ENCODE peak calls at places on chromosomes 13 and 19, in six cellular contexts. One of them, this sample, is unnamed.

GRCh38 chr13:50080158-50080855 is 65.1 kb downstream of the KCNRG start:
- DNase-seq in naive thymus-derived CD4-positive, alpha-beta T cell: peak; percentile 51
- DNase-seq in bronchial epithelial cell: peak; percentile 33
- DNase-seq in esophagus muscularis mucosa: no peak
- DNase-seq in Jurkat, Clone E6-1: peak; percentile 32
- DNase-seq in T-helper 2 cell: peak; percentile 55
- DNase-seq in this sample: no peak

GRCh38 chr19:19900124-19900523 is 622 bp upstream of the ZNF93 start:
- DNase-seq in naive thymus-derived CD4-positive, alpha-beta T cell: no peak
- DNase-seq in bronchial epithelial cell: peak; percentile 17
- DNase-seq in esophagus muscularis mucosa: no peak
- DNase-seq in Jurkat, Clone E6-1: no peak
- DNase-seq in T-helper 2 cell: peak; percentile 1
- DNase-seq in this sample: no peak

GRCh38 chr19:55641376-55642152 is 762 bp downstream of the ZNF580 start:
- DNase-seq in naive thymus-derived CD4-positive, alpha-beta T cell: peak; percentile 48
- DNase-seq in bronchial epithelial cell: no peak
- DNase-seq in esophagus muscularis mucosa: no peak
- DNase-seq in Jurkat, Clone E6-1: no peak
- DNase-seq in T-helper 2 cell: peak; percentile 59
- DNase-seq in this sample: no peak

GRCh38 chr19:15317392-15318011 is 14.8 kb downstream of the BRD4 start:
- DNase-seq in naive thymus-derived CD4-positive, alpha-beta T cell: no peak
- DNase-seq in bronchial epithelial cell: no peak
- DNase-seq in esophagus muscularis mucosa: no peak
- DNase-seq in Jurkat, Clone E6-1: no peak
- DNase-seq in T-helper 2 cell: no peak
- DNase-seq in this sample: no peak

GRCh38 chr13:99380921-99381645 is 73.9 kb upstream of the GPR183 start:
- DNase-seq in naive thymus-derived CD4-positive, alpha-beta T cell: peak; percentile 56
- DNase-seq in bronchial epithelial cell: no peak
- DNase-seq in esophagus muscularis mucosa: no peak
- DNase-seq in Jurkat, Clone E6-1: no peak
- DNase-seq in T-helper 2 cell: peak; percentile 61
- DNase-seq in this sample: no peak

GRCh38 chr19:47107201-47107952 is 6.2 kb downstream of the ZC3H4 start:
- DNase-seq in naive thymus-derived CD4-positive, alpha-beta T cell: no peak
- DNase-seq in bronchial epithelial cell: peak; percentile 53
- DNase-seq in esophagus muscularis mucosa: no peak
- DNase-seq in Jurkat, Clone E6-1: no peak
- DNase-seq in T-helper 2 cell: no peak
- DNase-seq in this sample: no peak

GRCh38 chr19:29946645-29947044 is 4.6 kb downstream of the URI1 start:
- DNase-seq in naive thymus-derived CD4-positive, alpha-beta T cell: no peak
- DNase-seq in bronchial epithelial cell: no peak
- DNase-seq in esophagus muscularis mucosa: no peak
- DNase-seq in Jurkat, Clone E6-1: no peak
- DNase-seq in T-helper 2 cell: no peak
- DNase-seq in this sample: no peak

GRCh38 chr19:46448601-46449000 is 19.9 kb upstream of the PNMA8C start:
- DNase-seq in naive thymus-derived CD4-positive, alpha-beta T cell: no peak
- DNase-seq in bronchial epithelial cell: no peak
- DNase-seq in esophagus muscularis mucosa: no peak
- DNase-seq in Jurkat, Clone E6-1: no peak
- DNase-seq in T-helper 2 cell: no peak
- DNase-seq in this sample: no peak

GRCh38 chr13:79108914-79109643 is 297.0 kb downstream of the RBM26 start:
- DNase-seq in naive thymus-derived CD4-positive, alpha-beta T cell: no peak
- DNase-seq in bronchial epithelial cell: no peak
- DNase-seq in esophagus muscularis mucosa: no peak
- DNase-seq in Jurkat, Clone E6-1: no peak
- DNase-seq in T-helper 2 cell: no peak
- DNase-seq in this sample: no peak

GRCh38 chr19:9785367-9786331 is 17.1 kb upstream of the ZNF846 start:
- DNase-seq in naive thymus-derived CD4-positive, alpha-beta T cell: peak; percentile 91
- DNase-seq in bronchial epithelial cell: peak; percentile 88
- DNase-seq in esophagus muscularis mucosa: peak; percentile 99
- DNase-seq in Jurkat, Clone E6-1: peak; percentile 76
- DNase-seq in T-helper 2 cell: peak; percentile 89
- DNase-seq in this sample: peak; percentile 97

GRCh38 chr19:55156202-55157063 is 1.1 kb downstream of the TNNI3 start:
- DNase-seq in naive thymus-derived CD4-positive, alpha-beta T cell: no peak
- DNase-seq in bronchial epithelial cell: peak; percentile 17
- DNase-seq in esophagus muscularis mucosa: no peak
- DNase-seq in Jurkat, Clone E6-1: no peak
- DNase-seq in T-helper 2 cell: no peak
- DNase-seq in this sample: no peak

GRCh38 chr13:79090552-79091159 is 315.4 kb downstream of the RBM26 start:
- DNase-seq in naive thymus-derived CD4-positive, alpha-beta T cell: no peak
- DNase-seq in bronchial epithelial cell: peak; percentile 77
- DNase-seq in esophagus muscularis mucosa: no peak
- DNase-seq in Jurkat, Clone E6-1: no peak
- DNase-seq in T-helper 2 cell: no peak
- DNase-seq in this sample: no peak

GRCh38 chr19:45470147-45471081 is 2.6 kb downstream of the FOSB start:
- DNase-seq in naive thymus-derived CD4-positive, alpha-beta T cell: no peak
- DNase-seq in bronchial epithelial cell: peak; percentile 70
- DNase-seq in esophagus muscularis mucosa: no peak
- DNase-seq in Jurkat, Clone E6-1: no peak
- DNase-seq in T-helper 2 cell: peak; percentile 58
- DNase-seq in this sample: no peak

GRCh38 chr13:100881291-100881864 is 206.8 kb upstream of the TMTC4 start:
- DNase-seq in naive thymus-derived CD4-positive, alpha-beta T cell: no peak
- DNase-seq in bronchial epithelial cell: no peak
- DNase-seq in esophagus muscularis mucosa: no peak
- DNase-seq in Jurkat, Clone E6-1: no peak
- DNase-seq in T-helper 2 cell: no peak
- DNase-seq in this sample: no peak

GRCh38 chr13:41216160-41216559 is 21.8 kb upstream of the KBTBD7 start:
- DNase-seq in naive thymus-derived CD4-positive, alpha-beta T cell: no peak
- DNase-seq in bronchial epithelial cell: peak; percentile 32
- DNase-seq in esophagus muscularis mucosa: no peak
- DNase-seq in Jurkat, Clone E6-1: no peak
- DNase-seq in T-helper 2 cell: no peak
- DNase-seq in this sample: no peak

GRCh38 chr13:25678398-25678797 is 306.6 kb downstream of the ATP8A2 start:
- DNase-seq in naive thymus-derived CD4-positive, alpha-beta T cell: peak; percentile 4
- DNase-seq in bronchial epithelial cell: no peak
- DNase-seq in esophagus muscularis mucosa: no peak
- DNase-seq in Jurkat, Clone E6-1: peak; percentile 62
- DNase-seq in T-helper 2 cell: no peak
- DNase-seq in this sample: no peak

GRCh38 chr13:100549316-100549715 is 39.3 kb downstream of the GGACT start:
- DNase-seq in naive thymus-derived CD4-positive, alpha-beta T cell: no peak
- DNase-seq in bronchial epithelial cell: no peak
- DNase-seq in esophagus muscularis mucosa: no peak
- DNase-seq in Jurkat, Clone E6-1: no peak
- DNase-seq in T-helper 2 cell: no peak
- DNase-seq in this sample: peak; percentile 79

GRCh38 chr13:107252021-107252420 is 684.1 kb upstream of the ARGLU1 start:
- DNase-seq in naive thymus-derived CD4-positive, alpha-beta T cell: no peak
- DNase-seq in bronchial epithelial cell: no peak
- DNase-seq in esophagus muscularis mucosa: no peak
- DNase-seq in Jurkat, Clone E6-1: no peak
- DNase-seq in T-helper 2 cell: no peak
- DNase-seq in this sample: no peak

GRCh38 chr19:42468273-42468796 is 25.6 kb upstream of the CXCL17 start:
- DNase-seq in naive thymus-derived CD4-positive, alpha-beta T cell: no peak
- DNase-seq in bronchial epithelial cell: peak; percentile 70
- DNase-seq in esophagus muscularis mucosa: no peak
- DNase-seq in Jurkat, Clone E6-1: no peak
- DNase-seq in T-helper 2 cell: no peak
- DNase-seq in this sample: no peak

GRCh38 chr19:45170146-45171106 is 7.6 kb downstream of the TRAPPC6A start:
- DNase-seq in naive thymus-derived CD4-positive, alpha-beta T cell: no peak
- DNase-seq in bronchial epithelial cell: no peak
- DNase-seq in esophagus muscularis mucosa: no peak
- DNase-seq in Jurkat, Clone E6-1: no peak
- DNase-seq in T-helper 2 cell: no peak
- DNase-seq in this sample: no peak

GRCh38 chr13:50592412-50593145 is 250.9 kb downstream of the DLEU7 start:
- DNase-seq in naive thymus-derived CD4-positive, alpha-beta T cell: no peak
- DNase-seq in bronchial epithelial cell: peak; percentile 92
- DNase-seq in esophagus muscularis mucosa: no peak
- DNase-seq in Jurkat, Clone E6-1: peak; percentile 69
- DNase-seq in T-helper 2 cell: no peak
- DNase-seq in this sample: no peak

GRCh38 chr13:73171242-73171641 is 112.4 kb downstream of the KLF5 start:
- DNase-seq in naive thymus-derived CD4-positive, alpha-beta T cell: no peak
- DNase-seq in bronchial epithelial cell: peak; percentile 87
- DNase-seq in esophagus muscularis mucosa: no peak
- DNase-seq in Jurkat, Clone E6-1: no peak
- DNase-seq in T-helper 2 cell: no peak
- DNase-seq in this sample: no peak

GRCh38 chr13:85638815-85639393 is 160.3 kb downstream of the SLITRK6 start:
- DNase-seq in naive thymus-derived CD4-positive, alpha-beta T cell: no peak
- DNase-seq in bronchial epithelial cell: no peak
- DNase-seq in esophagus muscularis mucosa: no peak
- DNase-seq in Jurkat, Clone E6-1: no peak
- DNase-seq in T-helper 2 cell: no peak
- DNase-seq in this sample: no peak

GRCh38 chr13:113837554-113838355 is 26.1 kb downstream of the GAS6 start:
- DNase-seq in naive thymus-derived CD4-positive, alpha-beta T cell: no peak
- DNase-seq in bronchial epithelial cell: peak; percentile 96
- DNase-seq in esophagus muscularis mucosa: peak; percentile 97
- DNase-seq in Jurkat, Clone E6-1: no peak
- DNase-seq in T-helper 2 cell: no peak
- DNase-seq in this sample: peak; percentile 98

GRCh38 chr19:29843180-29844051 is 31.6 kb downstream of the CCNE1 start:
- DNase-seq in naive thymus-derived CD4-positive, alpha-beta T cell: peak; percentile 15
- DNase-seq in bronchial epithelial cell: no peak
- DNase-seq in esophagus muscularis mucosa: peak; percentile 92
- DNase-seq in Jurkat, Clone E6-1: no peak
- DNase-seq in T-helper 2 cell: no peak
- DNase-seq in this sample: no peak

GRCh38 chr19:15300533-15301194 is 31.7 kb downstream of the BRD4 start:
- DNase-seq in naive thymus-derived CD4-positive, alpha-beta T cell: no peak
- DNase-seq in bronchial epithelial cell: no peak
- DNase-seq in esophagus muscularis mucosa: no peak
- DNase-seq in Jurkat, Clone E6-1: no peak
- DNase-seq in T-helper 2 cell: no peak
- DNase-seq in this sample: no peak

GRCh38 chr19:12939292-12939606 is 840 bp downstream of the CALR start:
- DNase-seq in naive thymus-derived CD4-positive, alpha-beta T cell: no peak
- DNase-seq in bronchial epithelial cell: no peak
- DNase-seq in esophagus muscularis mucosa: no peak
- DNase-seq in Jurkat, Clone E6-1: no peak
- DNase-seq in T-helper 2 cell: no peak
- DNase-seq in this sample: no peak

GRCh38 chr13:110251227-110251791 is 55.6 kb downstream of the COL4A1 start:
- DNase-seq in naive thymus-derived CD4-positive, alpha-beta T cell: no peak
- DNase-seq in bronchial epithelial cell: no peak
- DNase-seq in esophagus muscularis mucosa: peak; percentile 90
- DNase-seq in Jurkat, Clone E6-1: no peak
- DNase-seq in T-helper 2 cell: no peak
- DNase-seq in this sample: no peak

GRCh38 chr19:20664917-20665781 is 3.8 kb upstream of the ZNF626 start:
- DNase-seq in naive thymus-derived CD4-positive, alpha-beta T cell: no peak
- DNase-seq in bronchial epithelial cell: no peak
- DNase-seq in esophagus muscularis mucosa: no peak
- DNase-seq in Jurkat, Clone E6-1: no peak
- DNase-seq in T-helper 2 cell: no peak
- DNase-seq in this sample: no peak

GRCh38 chr13:47705185-47705584 is 295.9 kb downstream of the SUCLA2 start:
- DNase-seq in naive thymus-derived CD4-positive, alpha-beta T cell: no peak
- DNase-seq in bronchial epithelial cell: no peak
- DNase-seq in esophagus muscularis mucosa: no peak
- DNase-seq in Jurkat, Clone E6-1: no peak
- DNase-seq in T-helper 2 cell: no peak
- DNase-seq in this sample: no peak